ENCODE peak calls at places on chromosomes 3 and 15, in eight cellular contexts. C is neural crest cell; O is fibroblast of the conjunctiva; F is sciatic nerve; P is RPMI8226; X is H9; Q is stimulated activated CD8-positive, alpha-beta memory T cell treated with anti-CD3 and anti-CD28 coated beads, Interleukin-7, amount 100 ng/mL, for 1 hour; S is T1000. K is an unnamed sample.

GRCh38 chr3:149501524-149501923 is 27.0 kb downstream of the TM4SF4 start:
- DNase-seq in O (peak; percentile 46), Q (no peak), S (no peak), X (no peak), F (no peak), P (no peak), C (no peak), K (no peak)

GRCh38 chr3:468172-468571 is 271.6 kb downstream of the CHL1 start:
- DNase-seq in S (no peak), C (no peak), F (no peak), P (peak; percentile 30), O (no peak), X (no peak), Q (no peak), K (peak; percentile 3)

GRCh38 chr3:64684715-64685261 is 3.0 kb downstream of the ADAMTS9 start:
- DNase-seq in Q (no peak), F (peak; percentile 76), C (peak; percentile 4), O (no peak), P (no peak), S (peak; percentile 56), X (peak; percentile 71), K (no peak)

GRCh38 chr3:10334461-10334860 is 13.5 kb upstream of the SEC13 start:
- DNase-seq in F (no peak), C (no peak), Q (no peak), S (no peak), P (no peak), X (peak; percentile 70), O (no peak), K (no peak)

GRCh38 chr15:46331546-46331945 is 696.7 kb downstream of the SQOR start:
- DNase-seq in C (no peak), S (no peak), Q (no peak), P (no peak), O (no peak), F (no peak), X (no peak), K (no peak)

GRCh38 chr3:69370945-69371301 is 15.0 kb downstream of the FRMD4B start:
- DNase-seq in S (no peak), C (no peak), X (no peak), O (no peak), Q (no peak), P (no peak), F (no peak), K (no peak)

GRCh38 chr3:150349314-150350097 is 58.6 kb upstream of the TSC22D2 start:
- DNase-seq in C (no peak), S (no peak), O (no peak), Q (no peak), X (no peak), F (peak; percentile 74), P (no peak), K (no peak)

GRCh38 chr3:129491794-129492193 is 36.6 kb upstream of the RHO start:
- DNase-seq in O (peak; percentile 5), S (no peak), P (no peak), Q (no peak), X (no peak), C (no peak), F (no peak), K (no peak)

GRCh38 chr15:87944687-87945086 is 311.9 kb downstream of the NTRK3 start:
- DNase-seq in O (no peak), P (no peak), S (no peak), F (no peak), Q (no peak), C (no peak), X (no peak), K (no peak)

GRCh38 chr3:38555149-38555840 is 59.2 kb downstream of the EXOG start:
- DNase-seq in S (no peak), O (no peak), Q (no peak), X (peak; percentile 4), C (no peak), P (no peak), F (no peak), K (no peak)

GRCh38 chr3:10489746-10490483 is 15.5 kb downstream of the ATP2B2 start:
- DNase-seq in F (no peak), Q (no peak), C (no peak), S (no peak), O (no peak), P (no peak), X (no peak), K (no peak)

GRCh38 chr3:84245779-84246178 is 713.0 kb upstream of the CADM2 start:
- DNase-seq in P (no peak), S (no peak), Q (no peak), C (no peak), O (no peak), F (no peak), X (no peak), K (no peak)

GRCh38 chr3:78801923-78802587 is 965.7 kb downstream of the ROBO1 start:
- DNase-seq in X (no peak), Q (no peak), S (no peak), O (no peak), P (no peak), F (no peak), C (no peak), K (no peak)

GRCh38 chr3:11638669-11639402 is 4.9 kb downstream of the VGLL4 start:
- DNase-seq in P (no peak), S (no peak), X (no peak), C (no peak), Q (no peak), F (no peak), O (no peak), K (no peak)

GRCh38 chr3:150248865-150249360 is 159.2 kb upstream of the TSC22D2 start:
- DNase-seq in F (no peak), O (no peak), Q (no peak), X (no peak), P (no peak), C (no peak), S (no peak), K (no peak)

GRCh38 chr15:32861741-32862140 is 143.9 kb downstream of the GREM1 start:
- DNase-seq in Q (no peak), S (peak; percentile 46), P (peak; percentile 73), O (peak; percentile 53), C (peak; percentile 14), F (peak; percentile 63), X (peak; percentile 40), K (no peak)

GRCh38 chr15:31433101-31433500 is 106.5 kb downstream of the KLF13 start:
- DNase-seq in C (no peak), X (no peak), F (no peak), Q (no peak), O (no peak), P (no peak), S (no peak), K (no peak)

GRCh38 chr3:133444071-133444774 is 44.4 kb downstream of the BFSP2 start:
- DNase-seq in F (no peak), C (no peak), X (no peak), S (no peak), P (peak; percentile 25), Q (no peak), O (no peak), K (no peak)

GRCh38 chr3:190322604-190323240 is 476 bp upstream of the CLDN1 start:
- DNase-seq in F (no peak), O (no peak), S (no peak), P (no peak), X (no peak), C (no peak), Q (no peak), K (no peak)

GRCh38 chr3:45464336-45464809 is 76.0 kb downstream of the LARS2 start:
- DNase-seq in P (peak; percentile 5), O (peak; percentile 13), S (no peak), Q (no peak), X (peak; percentile 64), C (peak; percentile 19), F (peak; percentile 71), K (no peak)

GRCh38 chr3:45606991-45607712 is 12.6 kb downstream of the LIMD1 start:
- DNase-seq in S (no peak), F (no peak), Q (no peak), C (no peak), O (no peak), P (no peak), X (no peak), K (no peak)

GRCh38 chr15:26887926-26888666 is 21.2 kb downstream of the GABRA5 start:
- DNase-seq in S (no peak), C (no peak), P (no peak), F (no peak), Q (no peak), O (no peak), X (no peak), K (no peak)

GRCh38 chr15:62601779-62602540 is 436.9 kb upstream of the C2CD4B start:
- DNase-seq in Q (no peak), O (peak; percentile 49), C (no peak), F (no peak), X (no peak), S (no peak), P (no peak), K (no peak)

GRCh38 chr15:96327155-96327741 is 3.3 kb upstream of the NR2F2 start:
- DNase-seq in Q (no peak), O (peak; percentile 90), F (no peak), P (peak; percentile 59), S (no peak), X (peak; percentile 33), C (no peak), K (peak; percentile 93)

GRCh38 chr3:173920386-173920785 is 522.8 kb downstream of the NLGN1 start:
- DNase-seq in Q (no peak), S (no peak), C (no peak), X (no peak), P (peak; percentile 94), F (no peak), O (no peak), K (no peak)

GRCh38 chr15:67030036-67030762 is 35.2 kb upstream of the SMAD3 start:
- DNase-seq in Q (no peak), X (peak; percentile 86), O (no peak), F (no peak), C (no peak), S (no peak), P (no peak), K (no peak)

GRCh38 chr3:112096176-112096575 is 10.0 kb downstream of the C3orf52 start:
- DNase-seq in C (no peak), O (no peak), F (no peak), X (no peak), S (no peak), P (no peak), Q (no peak), K (no peak)

GRCh38 chr3:132964267-132964666 is 73.9 kb upstream of the TMEM108 start:
- DNase-seq in Q (no peak), O (no peak), C (no peak), P (no peak), S (no peak), F (no peak), X (no peak), K (no peak)

GRCh38 chr3:46663611-46664135 is 29.8 kb downstream of the ALS2CL start:
- DNase-seq in S (no peak), O (no peak), F (peak; percentile 52), Q (no peak), C (no peak), X (peak; percentile 53), P (peak; percentile 57), K (no peak)

GRCh38 chr3:156376199-156376598 is 178.7 kb downstream of the SSR3 start:
- DNase-seq in P (no peak), X (no peak), Q (no peak), O (no peak), F (no peak), S (no peak), C (no peak), K (no peak)

GRCh38 chr3:71453822-71454512 is 129.6 kb downstream of the FOXP1 start:
- DNase-seq in S (no peak), P (no peak), F (no peak), O (no peak), Q (no peak), C (no peak), X (no peak), K (no peak)

GRCh38 chr15:33913459-33913858 is 54.8 kb upstream of the CHRM5 start:
- DNase-seq in P (no peak), F (no peak), C (no peak), X (no peak), S (no peak), Q (no peak), O (no peak), K (no peak)

GRCh38 chr3:128994173-128994512 is 267 bp upstream of the CFAP92 start:
- DNase-seq in O (no peak), F (no peak), C (no peak), X (no peak), P (no peak), S (no peak), Q (no peak), K (peak; percentile 4)

K was measured in SW 1271.